ENCODE peak calls at places on chromosome 13, in seven cellular contexts. F is neural progenitor cell; H is midbrain; N is body of pancreas; L is hippocampal formation; A is effector CD4-positive, alpha-beta T cell; M is head of caudate nucleus. W is an unnamed sample.
A peak's percentile ranks its signal among the peaks of the same experiment; 100 is the strongest.

GRCh38 chr13:100547805-100548204 is 40.8 kb downstream of the GGACT start:
- DNase-seq in M (no peak), H (no peak), N (peak; percentile 65), F (no peak), A (no peak), L (no peak), W (no peak)

GRCh38 chr13:44368062-44368591 is 5.5 kb upstream of the SERP2 start:
- DNase-seq in A (no peak), H (no peak), F (no peak), N (no peak), M (no peak), L (no peak), W (no peak)

GRCh38 chr13:33543089-33543459 is 257.5 kb upstream of the STARD13 start:
- DNase-seq in A (no peak), L (no peak), M (no peak), F (no peak), H (no peak), N (no peak), W (no peak)

GRCh38 chr13:99657848-99658265 is 156.6 kb downstream of the TM9SF2 start:
- DNase-seq in M (peak; percentile 49), N (no peak), A (no peak), H (peak; percentile 21), F (peak; percentile 79), L (peak; percentile 19), W (no peak)

GRCh38 chr13:111939285-111940278 is 127.4 kb upstream of the SOX1 start:
- DNase-seq in F (no peak), M (no peak), L (no peak), H (no peak), A (no peak), N (no peak), W (no peak)

GRCh38 chr13:30334663-30335386 is 27.5 kb upstream of the KATNAL1 start:
- DNase-seq in F (peak; percentile 64), H (peak; percentile 58), A (peak; percentile 7), N (peak; percentile 30), L (no peak), M (no peak), W (no peak)

GRCh38 chr13:105410602-105411001 is 1124.9 kb downstream of the EFNB2 start:
- DNase-seq in H (peak; percentile 55), N (peak; percentile 62), L (peak; percentile 41), A (no peak), F (peak; percentile 77), M (peak; percentile 83), W (peak; percentile 8)

GRCh38 chr13:110030394-110030928 is 244.1 kb upstream of the IRS2 start:
- DNase-seq in M (no peak), L (no peak), A (no peak), F (no peak), H (no peak), N (no peak), W (no peak)

GRCh38 chr13:37884026-37884425 is 14.5 kb upstream of the TRPC4 start:
- DNase-seq in F (no peak), N (no peak), M (no peak), H (no peak), A (no peak), L (no peak), W (no peak)

GRCh38 chr13:106484084-106484754 is 51.2 kb downstream of the EFNB2 start:
- DNase-seq in L (no peak), N (no peak), F (no peak), H (no peak), M (no peak), A (no peak), W (no peak)

GRCh38 chr13:105552078-105552477 is 983.4 kb downstream of the EFNB2 start:
- DNase-seq in H (no peak), A (no peak), M (no peak), L (no peak), N (no peak), F (no peak), W (no peak)

GRCh38 chr13:94674609-94675348 is 37.6 kb downstream of the SOX21 start:
- DNase-seq in H (peak; percentile 65), A (peak; percentile 30), F (peak; percentile 89), N (peak; percentile 53), L (peak; percentile 22), M (peak; percentile 71), W (no peak)

GRCh38 chr13:42740753-42741152 is 40.6 kb upstream of the FAM216B start:
- DNase-seq in F (no peak), A (no peak), M (peak; percentile 41), H (peak; percentile 36), L (peak; percentile 6), N (peak; percentile 67), W (no peak)

GRCh38 chr13:26561636-26562537 is 4.4 kb downstream of the WASF3 start:
- DNase-seq in F (peak; percentile 73), L (no peak), N (no peak), M (no peak), H (no peak), A (no peak), W (no peak)

GRCh38 chr13:44231786-44232516 is 141.7 kb upstream of the SERP2 start:
- DNase-seq in H (no peak), M (no peak), L (no peak), N (peak; percentile 90), F (no peak), A (no peak), W (no peak)

GRCh38 chr13:99656092-99656745 is 154.9 kb downstream of the TM9SF2 start:
- DNase-seq in H (peak; percentile 87), N (peak; percentile 81), L (peak; percentile 70), M (peak; percentile 84), A (peak; percentile 79), F (peak; percentile 89), W (peak; percentile 71)

GRCh38 chr13:113633485-113633873 is 24.5 kb downstream of the ATP4B start:
- DNase-seq in M (no peak), N (no peak), F (no peak), L (no peak), A (no peak), H (no peak), W (no peak)

GRCh38 chr13:65600702-65601101 is 1629.4 kb downstream of the PCDH9 start:
- DNase-seq in F (no peak), M (no peak), L (no peak), A (no peak), N (no peak), H (no peak), W (no peak)

GRCh38 chr13:40370662-40371061 is 295.8 kb downstream of the FOXO1 start:
- DNase-seq in N (no peak), A (no peak), M (no peak), L (no peak), H (no peak), F (no peak), W (no peak)

W was measured in activated T-helper 2 cell treated with anti-CD3 and anti-CD28 coated beads, Interferon-gamma antibody, Interleukin-2, Interleukin-4, amounts not matched to agents 10 μg/mL and 5 μg/mL and 100 μg/mL, durations not matched to agents 14 hours and 24 hours and 36 hours.